ENCODE peak calls at places on chromosomes 4 and X, in seven cellular contexts. E is lung; X is neural progenitor cell; T is lower lobe of right lung; K is SK-N-SH; U is CD4-positive, CD25-positive, alpha-beta regulatory T cell; A is GM23248. L is an unnamed sample. For H3K4me1, the result is how much of the 10 kb centered on the place peaks cover.

GRCh38 chr4:53905935-53906377 is 158.4 kb downstream of the CHIC2 start:
- DNase-seq in E (no peak), X (peak), T (no peak), K (peak), U (no peak), A (peak), L (no peak)

GRCh38 chr4:179595671-179596410 is 2153.6 kb upstream of the AGA start:
- DNase-seq in E (no peak), X (no peak), T (no peak), K (no peak), U (no peak), A (peak), L (no peak)

GRCh38 chrX:152819271-152819670 is 11.3 kb downstream of the CETN2 start:
- DNase-seq in E (no peak), X (no peak), T (no peak), K (no peak), U (no peak), A (peak), L (no peak)

GRCh38 chr4:95779447-95779846 is 60.4 kb upstream of the PDHA2 start:
- DNase-seq in E (no peak), X (no peak), T (no peak), K (no peak), U (no peak), A (no peak), L (no peak)

GRCh38 chr4:73984736-73985527 is 3.1 kb downstream of the PPBP start:
- DNase-seq in E (no peak), X (no peak), T (no peak), K (no peak), U (no peak), A (peak), L (no peak)

GRCh38 chr4:67161311-67161710 is 384.0 kb downstream of the CENPC start:
- DNase-seq in E (no peak), X (no peak), T (no peak), K (no peak), U (no peak), A (no peak), L (no peak)

GRCh38 chrX:144327515-144327914 is 443.6 kb downstream of the UBE2NL start:
- DNase-seq in E (no peak), X (no peak), T (no peak), K (no peak), U (no peak), A (peak), L (no peak)

GRCh38 chr4:1887065-1887464 is 15.9 kb downstream of the NSD2 start:
- DNase-seq in E (no peak), X (no peak), T (no peak), K (no peak), U (no peak), A (no peak), L (peak)

GRCh38 chrX:31279359-31279758 is 207.5 kb upstream of the FTHL17 start:
- DNase-seq in E (no peak), X (peak), T (no peak), K (no peak), U (no peak), A (peak), L (no peak)

GRCh38 chrX:47613082-47613481 is 6.6 kb downstream of the SYN1 start:
- DNase-seq in E (no peak), X (no peak), T (no peak), K (no peak), U (no peak), A (no peak), L (no peak)

GRCh38 chr4:127400736-127401346 is 231.9 kb upstream of the INTU start:
- DNase-seq in E (peak), X (peak), T (no peak), K (peak), U (no peak), A (peak), L (peak)

GRCh38 chrX:107716045-107716684 is 59.4 kb downstream of the TSC22D3 start:
- DNase-seq in E (no peak), X (peak), T (peak), K (peak), U (peak), A (peak), L (peak)

GRCh38 chrX:125436855-125437254 is 117.2 kb downstream of the TEX13C start:
- DNase-seq in E (no peak), X (peak), T (no peak), K (no peak), U (no peak), A (peak), L (no peak)

GRCh38 chr4:87030606-87031441 is 96.0 kb downstream of the AFF1 start:
- DNase-seq in E (no peak), X (peak), T (no peak), K (peak), U (no peak), A (peak), L (no peak)
- H3K4me1 ChIP-seq in E (half or more), X (half or more), T (half or more), K (under half), U (under half), A (half or more), L (under half)

DNA sequence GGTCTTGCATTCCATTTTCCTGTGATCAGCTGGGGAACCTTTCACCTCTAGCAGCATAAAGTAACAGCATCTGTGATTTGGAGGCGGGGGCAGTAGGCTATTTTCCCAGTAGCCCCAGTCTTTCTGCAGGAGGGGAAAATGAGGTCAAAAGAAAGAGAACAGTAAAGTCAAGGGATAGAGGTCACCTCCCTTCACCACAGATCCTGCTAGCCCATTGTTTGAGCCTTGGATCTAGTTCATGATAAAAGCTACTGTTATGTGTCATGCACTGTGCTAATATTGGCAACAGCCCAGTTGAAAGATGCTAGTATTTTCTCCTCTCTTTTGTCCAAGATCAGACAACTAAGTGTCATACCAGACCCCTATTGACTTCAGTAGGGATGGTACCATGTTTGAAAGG is 170.3 kb upstream of the FRMPD4 start:
- DNase-seq in E (no peak), X (no peak), T (no peak), K (no peak), U (no peak), A (no peak), L (no peak)
- H3K27ac ChIP-seq in E (no peak), X (no peak), T (no peak), K (no peak), U (no peak), A (no peak), L (no peak)

GRCh38 chrX:10665681-10666080 is 45.3 kb upstream of the MID1 start:
- DNase-seq in E (no peak), X (no peak), T (no peak), K (no peak), U (no peak), A (no peak), L (no peak)
- H3K4me3 ChIP-seq in E (no peak), X (no peak), T (no peak), K (no peak), U (no peak), A (no peak), L (no peak)

GRCh38 chr4:113145147-113145518 is 95.7 kb downstream of the ANK2 start:
- DNase-seq in E (no peak), X (no peak), T (no peak), K (no peak), U (no peak), A (no peak), L (no peak)

GRCh38 chr4:113148925-113149324 is 99.5 kb downstream of the ANK2 start:
- DNase-seq in E (no peak), X (no peak), T (no peak), K (no peak), U (no peak), A (no peak), L (no peak)

GRCh38 chr4:113146876-113147358 is 97.5 kb downstream of the ANK2 start:
- DNase-seq in E (no peak), X (no peak), T (no peak), K (no peak), U (no peak), A (peak), L (no peak)

GRCh38 chr4:113145519-113146291 is 96.3 kb downstream of the ANK2 start:
- DNase-seq in E (no peak), X (peak), T (no peak), K (no peak), U (no peak), A (peak), L (no peak)

DNA sequence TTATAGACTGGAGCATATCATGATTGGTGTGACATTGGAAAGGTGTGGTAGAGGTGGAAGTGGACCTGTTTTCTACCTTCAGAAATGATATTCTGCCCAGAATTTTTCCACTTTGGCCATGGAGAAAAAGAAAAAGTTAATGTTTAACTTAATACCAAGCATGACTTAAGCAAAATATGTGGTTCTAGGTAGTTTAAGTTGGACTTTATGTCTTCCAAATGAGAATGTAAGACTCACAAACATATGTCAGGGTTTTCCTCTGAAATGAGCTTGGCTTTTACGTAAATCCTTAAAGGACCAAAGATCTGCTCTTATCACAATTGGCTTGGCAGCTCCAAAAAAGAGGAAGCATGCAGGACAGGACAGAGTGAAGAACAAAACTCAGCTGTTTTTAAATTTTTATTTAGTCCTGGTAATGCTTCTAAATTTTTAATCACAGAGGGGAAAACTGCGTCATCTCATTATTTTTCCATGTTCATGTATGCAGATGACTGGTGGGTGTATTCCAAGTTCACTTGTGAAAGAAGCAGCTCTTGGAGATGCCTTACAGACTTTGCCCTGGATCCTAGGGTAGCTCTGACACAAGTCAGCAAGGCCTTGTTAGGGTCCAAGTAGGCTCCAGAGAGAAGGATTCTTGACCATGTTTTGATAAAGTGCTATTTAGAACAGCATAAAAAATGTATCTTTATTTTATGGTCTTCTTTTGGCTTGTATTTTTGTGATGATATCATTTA is 98.2 kb downstream of the ANK2 start:
- DNase-seq in E (no peak), X (no peak), T (no peak), K (no peak), U (no peak), A (peak), L (no peak)
- H3K4me1 ChIP-seq in E (under half), X (under half), T (under half), K (under half), U (under half), A (under half), L (under half)

GRCh38 chr4:117311215-117311614 is 225.8 kb upstream of the TRAM1L1 start:
- DNase-seq in E (no peak), X (no peak), T (no peak), K (no peak), U (no peak), A (no peak), L (no peak)
- H3K27ac ChIP-seq in E (no peak), X (no peak), T (no peak), K (no peak), U (no peak), A (no peak), L (no peak)

GRCh38 chr4:48311896-48312295 is 29.4 kb upstream of the SLAIN2 start:
- DNase-seq in E (no peak), X (no peak), T (no peak), K (no peak), U (no peak), A (peak), L (no peak)
- H3K4me3 ChIP-seq in E (no peak), X (no peak), T (no peak), K (no peak), U (no peak), A (no peak), L (no peak)

GRCh38 chr4:76755756-76756155 is 142.2 kb downstream of the SOWAHB start:
- DNase-seq in E (no peak), X (no peak), T (no peak), K (no peak), U (no peak), A (no peak), L (no peak)
- H3K4me1 ChIP-seq in E (under half), X (under half), T (under half), K (under half), U (under half), A (half or more), L (under half)

DNA sequence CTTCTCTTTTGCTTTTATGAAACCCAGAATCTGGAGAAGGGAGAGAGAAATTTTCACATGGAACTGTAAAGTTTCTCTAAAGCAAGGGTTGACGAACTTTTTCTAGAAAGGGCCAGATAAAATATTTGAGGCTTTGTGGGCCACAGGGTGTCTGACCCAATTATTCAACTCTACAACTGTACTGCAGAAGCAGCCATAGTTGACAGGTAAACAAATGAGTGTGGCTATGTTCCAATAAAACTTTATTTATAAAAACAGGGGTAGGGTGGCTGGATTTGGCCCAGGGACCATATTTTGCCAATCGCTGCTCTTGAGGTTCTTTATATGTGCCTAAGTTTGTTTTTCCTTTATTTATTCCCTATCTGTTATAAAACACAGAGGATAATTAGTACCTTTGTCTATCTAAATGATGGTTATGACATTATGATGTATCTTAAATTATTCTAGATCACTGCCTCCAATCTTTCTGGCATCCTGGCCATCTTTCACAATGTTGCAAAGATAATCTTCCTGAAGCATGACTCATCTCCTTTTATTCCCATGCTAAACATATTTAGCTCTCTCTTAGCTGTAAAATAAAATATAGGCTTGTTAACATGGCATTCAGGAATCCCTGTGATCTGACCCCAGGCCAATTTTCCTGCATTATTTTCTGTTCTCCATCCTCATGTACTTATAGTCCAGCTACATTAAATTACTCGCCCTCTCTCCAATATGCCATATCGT is 106.8 kb upstream of the CBLL2 start:
- DNase-seq in E (no peak), X (no peak), T (no peak), K (no peak), U (no peak), A (peak), L (no peak)
- H3K27ac ChIP-seq in E (no peak), X (no peak), T (no peak), K (peak), U (no peak), A (no peak), L (no peak)

GRCh38 chr4:143076723-143077122 is 108.0 kb upstream of the USP38 start:
- DNase-seq in E (no peak), X (no peak), T (no peak), K (no peak), U (no peak), A (no peak), L (no peak)

GRCh38 chr4:143071351-143071750 is 113.4 kb upstream of the USP38 start:
- DNase-seq in E (no peak), X (no peak), T (no peak), K (no peak), U (no peak), A (no peak), L (no peak)
- H3K4me3 ChIP-seq in E (no peak), X (no peak), T (no peak), K (no peak), U (no peak), A (no peak), L (no peak)

GRCh38 chr4:10114147-10114546 is 2.5 kb downstream of the WDR1 start:
- DNase-seq in E (no peak), X (no peak), T (no peak), K (no peak), U (no peak), A (no peak), L (no peak)

GRCh38 chr4:10113362-10114047 is 3.1 kb downstream of the WDR1 start:
- DNase-seq in E (no peak), X (no peak), T (no peak), K (no peak), U (no peak), A (no peak), L (no peak)

GRCh38 chr4:10115271-10115656 is 1.3 kb downstream of the WDR1 start:
- DNase-seq in E (no peak), X (no peak), T (no peak), K (no peak), U (no peak), A (peak), L (no peak)

GRCh38 chr4:10115657-10116624 is 658 bp downstream of the WDR1 start:
- DNase-seq in E (peak), X (peak), T (peak), K (peak), U (peak), A (peak), L (peak)

GRCh38 chr4:10114607-10115006 is 2.0 kb downstream of the WDR1 start:
- DNase-seq in E (no peak), X (no peak), T (no peak), K (no peak), U (no peak), A (no peak), L (no peak)
- H3K4me1 ChIP-seq in E (under half), X (under half), T (half or more), K (under half), U (half or more), A (under half), L (under half)